ENCODE peak calls at places on chromosome 10, in eight cellular contexts. One of them, this sample, is unnamed. For H3K36me3, the result is how much of the 10 kb centered on the place peaks cover.

GRCh38 chr10:84706431-84706830 is 378.0 kb downstream of the CCSER2 start:
- DNase-seq in stomach: no peak
- DNase-seq in breast epithelium: no peak
- DNase-seq in GM23248: no peak
- DNase-seq in heart left ventricle: no peak
- DNase-seq in CD8-positive, alpha-beta memory T cell: no peak
- DNase-seq in WERI-Rb-1: no peak
- DNase-seq in upper lobe of right lung: no peak
- DNase-seq in this sample: no peak

GRCh38 chr10:16381083-16381482 is 55.7 kb upstream of the PTER start:
- DNase-seq in stomach: no peak
- DNase-seq in breast epithelium: no peak
- DNase-seq in GM23248: no peak
- DNase-seq in heart left ventricle: no peak
- DNase-seq in CD8-positive, alpha-beta memory T cell: no peak
- DNase-seq in WERI-Rb-1: no peak
- DNase-seq in upper lobe of right lung: no peak
- DNase-seq in this sample: no peak

GRCh38 chr10:100340948-100341847 is 5.8 kb upstream of the SCD start:
- DNase-seq in stomach: no peak
- DNase-seq in breast epithelium: no peak
- DNase-seq in GM23248: no peak
- DNase-seq in heart left ventricle: peak
- DNase-seq in CD8-positive, alpha-beta memory T cell: no peak
- DNase-seq in WERI-Rb-1: no peak
- DNase-seq in upper lobe of right lung: peak
- DNase-seq in this sample: no peak

GRCh38 chr10:77163670-77164348 is 473.8 kb downstream of the KCNMA1 start:
- DNase-seq in stomach: no peak
- DNase-seq in breast epithelium: peak
- DNase-seq in GM23248: peak
- DNase-seq in heart left ventricle: no peak
- DNase-seq in CD8-positive, alpha-beta memory T cell: no peak
- DNase-seq in WERI-Rb-1: peak
- DNase-seq in upper lobe of right lung: no peak
- DNase-seq in this sample: no peak

GRCh38 chr10:33153968-33154327 is 180.5 kb downstream of the NRP1 start:
- DNase-seq in stomach: no peak
- DNase-seq in breast epithelium: no peak
- DNase-seq in GM23248: no peak
- DNase-seq in heart left ventricle: no peak
- DNase-seq in CD8-positive, alpha-beta memory T cell: no peak
- DNase-seq in WERI-Rb-1: no peak
- DNase-seq in upper lobe of right lung: no peak
- DNase-seq in this sample: no peak

GRCh38 chr10:12699258-12699700 is 302.2 kb downstream of the CCDC3 start:
- DNase-seq in stomach: no peak
- DNase-seq in breast epithelium: no peak
- DNase-seq in GM23248: peak
- DNase-seq in heart left ventricle: no peak
- DNase-seq in CD8-positive, alpha-beta memory T cell: no peak
- DNase-seq in WERI-Rb-1: no peak
- DNase-seq in upper lobe of right lung: no peak
- DNase-seq in this sample: no peak

GRCh38 chr10:102195301-102195870 is 30.7 kb upstream of the ELOVL3 start:
- DNase-seq in stomach: no peak
- DNase-seq in breast epithelium: no peak
- DNase-seq in GM23248: peak
- DNase-seq in heart left ventricle: no peak
- DNase-seq in CD8-positive, alpha-beta memory T cell: no peak
- DNase-seq in WERI-Rb-1: no peak
- DNase-seq in upper lobe of right lung: no peak
- DNase-seq in this sample: no peak

GRCh38 chr10:104935656-104936055 is 294.6 kb downstream of the SORCS3 start:
- DNase-seq in stomach: no peak
- DNase-seq in breast epithelium: no peak
- DNase-seq in GM23248: no peak
- DNase-seq in heart left ventricle: no peak
- DNase-seq in CD8-positive, alpha-beta memory T cell: no peak
- DNase-seq in WERI-Rb-1: no peak
- DNase-seq in upper lobe of right lung: no peak
- DNase-seq in this sample: no peak

GRCh38 chr10:132407846-132408278 is 10.9 kb downstream of the PWWP2B start:
- DNase-seq in stomach: peak
- DNase-seq in breast epithelium: peak
- DNase-seq in GM23248: peak
- DNase-seq in heart left ventricle: no peak
- DNase-seq in CD8-positive, alpha-beta memory T cell: no peak
- DNase-seq in WERI-Rb-1: peak
- DNase-seq in upper lobe of right lung: peak
- DNase-seq in this sample: no peak

GRCh38 chr10:132409667-132410028 is 12.6 kb downstream of the PWWP2B start:
- DNase-seq in stomach: no peak
- DNase-seq in breast epithelium: no peak
- DNase-seq in GM23248: no peak
- DNase-seq in heart left ventricle: no peak
- DNase-seq in CD8-positive, alpha-beta memory T cell: no peak
- DNase-seq in WERI-Rb-1: no peak
- DNase-seq in upper lobe of right lung: no peak
- DNase-seq in this sample: no peak

GRCh38 chr10:132408367-132408781 is 11.4 kb downstream of the PWWP2B start:
- DNase-seq in stomach: no peak
- DNase-seq in breast epithelium: no peak
- DNase-seq in GM23248: no peak
- DNase-seq in heart left ventricle: no peak
- DNase-seq in CD8-positive, alpha-beta memory T cell: no peak
- DNase-seq in WERI-Rb-1: no peak
- DNase-seq in upper lobe of right lung: peak
- DNase-seq in this sample: no peak

GRCh38 chr10:132410056-132410778 is 13.2 kb downstream of the PWWP2B start:
- DNase-seq in stomach: no peak
- DNase-seq in breast epithelium: no peak
- DNase-seq in GM23248: no peak
- DNase-seq in heart left ventricle: no peak
- DNase-seq in CD8-positive, alpha-beta memory T cell: no peak
- DNase-seq in WERI-Rb-1: no peak
- DNase-seq in upper lobe of right lung: peak
- DNase-seq in this sample: no peak

DNA sequence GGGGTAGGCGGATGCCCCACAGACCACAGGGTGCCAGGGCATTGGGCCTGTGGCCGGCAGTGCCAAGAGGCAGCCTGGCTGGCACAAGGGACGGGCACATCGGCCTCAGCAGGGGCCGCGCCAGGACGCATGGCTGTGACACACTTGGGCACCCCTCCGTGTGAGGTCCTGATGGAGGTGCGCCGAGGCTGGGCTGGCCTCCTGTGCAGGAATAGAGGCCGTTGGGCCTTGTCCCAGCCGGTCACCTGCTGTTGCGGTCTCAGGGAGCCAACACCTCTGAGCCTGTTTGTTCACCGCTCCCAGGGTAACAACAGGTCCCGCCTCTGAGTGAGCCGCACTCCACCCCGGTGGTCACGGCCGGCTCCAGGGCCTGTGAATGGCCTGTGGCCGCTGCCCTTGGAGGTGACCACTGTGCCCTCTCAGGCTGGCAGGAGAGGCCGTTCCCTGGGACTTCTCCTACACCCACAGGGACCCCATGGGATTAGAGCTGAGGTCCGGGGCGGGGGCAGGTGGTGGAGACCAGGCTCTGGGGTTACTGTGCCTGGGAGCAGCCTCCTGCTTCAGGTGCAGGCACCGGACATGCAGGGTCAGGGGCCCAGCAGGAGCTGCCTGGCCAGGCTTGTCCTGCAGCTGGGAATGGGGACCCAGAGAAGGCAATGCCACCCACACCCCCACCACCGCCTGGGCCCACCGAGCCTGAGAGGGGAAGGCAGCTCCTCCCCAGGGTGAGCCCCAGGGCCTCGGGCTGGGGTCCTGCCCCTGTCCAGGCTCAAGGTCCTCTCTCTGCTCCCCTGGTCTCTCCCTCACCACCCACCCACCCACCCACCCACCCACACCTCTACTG is 12.0 kb downstream of the PWWP2B start:
- DNase-seq in stomach: peak
- DNase-seq in breast epithelium: peak
- DNase-seq in GM23248: no peak
- DNase-seq in heart left ventricle: no peak
- DNase-seq in CD8-positive, alpha-beta memory T cell: no peak
- DNase-seq in WERI-Rb-1: no peak
- DNase-seq in upper lobe of right lung: peak
- DNase-seq in this sample: no peak
- H3K4me3 ChIP-seq in stomach: peak
- H3K4me3 ChIP-seq in breast epithelium: peak
- H3K4me3 ChIP-seq in GM23248: no peak
- H3K4me3 ChIP-seq in heart left ventricle: no peak
- H3K4me3 ChIP-seq in CD8-positive, alpha-beta memory T cell: no peak
- H3K4me3 ChIP-seq in WERI-Rb-1: no peak
- H3K4me3 ChIP-seq in upper lobe of right lung: peak
- H3K4me3 ChIP-seq in this sample: no peak

GRCh38 chr10:90858489-90858968 is 690 bp upstream of the HTR7 start:
- DNase-seq in stomach: no peak
- DNase-seq in breast epithelium: no peak
- DNase-seq in GM23248: peak
- DNase-seq in heart left ventricle: no peak
- DNase-seq in CD8-positive, alpha-beta memory T cell: no peak
- DNase-seq in WERI-Rb-1: no peak
- DNase-seq in upper lobe of right lung: no peak
- DNase-seq in this sample: no peak
- H3K27ac ChIP-seq in stomach: no peak
- H3K27ac ChIP-seq in breast epithelium: no peak
- H3K27ac ChIP-seq in GM23248: peak
- H3K27ac ChIP-seq in heart left ventricle: no peak
- H3K27ac ChIP-seq in CD8-positive, alpha-beta memory T cell: no peak
- H3K27ac ChIP-seq in WERI-Rb-1: no peak
- H3K27ac ChIP-seq in upper lobe of right lung: peak
- H3K27ac ChIP-seq in this sample: no peak

GRCh38 chr10:5913736-5914135 is 23.7 kb downstream of the FBH1 start:
- DNase-seq in stomach: no peak
- DNase-seq in breast epithelium: no peak
- DNase-seq in GM23248: no peak
- DNase-seq in heart left ventricle: no peak
- DNase-seq in CD8-positive, alpha-beta memory T cell: no peak
- DNase-seq in WERI-Rb-1: no peak
- DNase-seq in upper lobe of right lung: no peak
- DNase-seq in this sample: no peak

GRCh38 chr10:5919568-5919967 is 29.5 kb downstream of the FBH1 start:
- DNase-seq in stomach: no peak
- DNase-seq in breast epithelium: no peak
- DNase-seq in GM23248: no peak
- DNase-seq in heart left ventricle: no peak
- DNase-seq in CD8-positive, alpha-beta memory T cell: no peak
- DNase-seq in WERI-Rb-1: no peak
- DNase-seq in upper lobe of right lung: no peak
- DNase-seq in this sample: no peak

GRCh38 chr10:5921746-5922145 is 31.7 kb downstream of the FBH1 start:
- DNase-seq in stomach: no peak
- DNase-seq in breast epithelium: no peak
- DNase-seq in GM23248: no peak
- DNase-seq in heart left ventricle: no peak
- DNase-seq in CD8-positive, alpha-beta memory T cell: no peak
- DNase-seq in WERI-Rb-1: no peak
- DNase-seq in upper lobe of right lung: no peak
- DNase-seq in this sample: no peak

GRCh38 chr10:5915451-5915850 is 25.4 kb downstream of the FBH1 start:
- DNase-seq in stomach: no peak
- DNase-seq in breast epithelium: no peak
- DNase-seq in GM23248: no peak
- DNase-seq in heart left ventricle: no peak
- DNase-seq in CD8-positive, alpha-beta memory T cell: no peak
- DNase-seq in WERI-Rb-1: no peak
- DNase-seq in upper lobe of right lung: no peak
- DNase-seq in this sample: no peak

DNA sequence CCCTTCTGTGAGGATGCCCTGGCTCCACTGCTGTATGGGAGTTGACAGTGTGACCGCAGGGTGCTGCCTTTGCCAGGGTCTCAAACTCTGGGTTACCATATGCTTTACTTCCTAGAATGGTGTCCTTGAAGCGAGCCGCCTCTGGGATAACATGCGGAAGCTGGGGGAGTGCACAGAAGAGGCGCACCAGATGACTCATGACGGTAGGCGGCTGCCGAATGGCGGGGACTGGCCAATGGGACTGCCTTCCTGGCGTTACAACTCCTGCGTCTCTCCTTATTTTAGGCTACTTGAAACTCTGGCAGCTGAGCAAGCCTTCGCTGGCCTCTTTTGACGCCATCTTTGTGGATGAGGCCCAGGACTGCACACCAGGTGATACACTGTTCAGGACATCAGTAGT is 27.3 kb downstream of the FBH1 start:
- DNase-seq in stomach: no peak
- DNase-seq in breast epithelium: no peak
- DNase-seq in GM23248: no peak
- DNase-seq in heart left ventricle: no peak
- DNase-seq in CD8-positive, alpha-beta memory T cell: no peak
- DNase-seq in WERI-Rb-1: no peak
- DNase-seq in upper lobe of right lung: no peak
- DNase-seq in this sample: no peak
- H3K36me3 ChIP-seq in stomach: half or more
- H3K36me3 ChIP-seq in breast epithelium: under half
- H3K36me3 ChIP-seq in GM23248: half or more
- H3K36me3 ChIP-seq in heart left ventricle: under half
- H3K36me3 ChIP-seq in CD8-positive, alpha-beta memory T cell: half or more
- H3K36me3 ChIP-seq in WERI-Rb-1: under half
- H3K36me3 ChIP-seq in upper lobe of right lung: half or more
- H3K36me3 ChIP-seq in this sample: half or more

GRCh38 chr10:27153855-27154198 is 357 bp downstream of the YME1L1 start:
- DNase-seq in stomach: no peak
- DNase-seq in breast epithelium: no peak
- DNase-seq in GM23248: peak
- DNase-seq in heart left ventricle: peak
- DNase-seq in CD8-positive, alpha-beta memory T cell: no peak
- DNase-seq in WERI-Rb-1: peak
- DNase-seq in upper lobe of right lung: no peak
- DNase-seq in this sample: no peak

GRCh38 chr10:27155073-27155754 is at the start of gene MASTL:
- DNase-seq in stomach: peak
- DNase-seq in breast epithelium: peak
- DNase-seq in GM23248: peak
- DNase-seq in heart left ventricle: peak
- DNase-seq in CD8-positive, alpha-beta memory T cell: peak
- DNase-seq in WERI-Rb-1: peak
- DNase-seq in upper lobe of right lung: peak
- DNase-seq in this sample: peak

GRCh38 chr10:27153325-27153724 is 859 bp downstream of the YME1L1 start:
- DNase-seq in stomach: no peak
- DNase-seq in breast epithelium: no peak
- DNase-seq in GM23248: peak
- DNase-seq in heart left ventricle: no peak
- DNase-seq in CD8-positive, alpha-beta memory T cell: no peak
- DNase-seq in WERI-Rb-1: no peak
- DNase-seq in upper lobe of right lung: no peak
- DNase-seq in this sample: no peak

GRCh38 chr10:27158421-27158820 is 3.3 kb downstream of the MASTL start:
- DNase-seq in stomach: no peak
- DNase-seq in breast epithelium: no peak
- DNase-seq in GM23248: peak
- DNase-seq in heart left ventricle: no peak
- DNase-seq in CD8-positive, alpha-beta memory T cell: no peak
- DNase-seq in WERI-Rb-1: no peak
- DNase-seq in upper lobe of right lung: no peak
- DNase-seq in this sample: no peak

DNA sequence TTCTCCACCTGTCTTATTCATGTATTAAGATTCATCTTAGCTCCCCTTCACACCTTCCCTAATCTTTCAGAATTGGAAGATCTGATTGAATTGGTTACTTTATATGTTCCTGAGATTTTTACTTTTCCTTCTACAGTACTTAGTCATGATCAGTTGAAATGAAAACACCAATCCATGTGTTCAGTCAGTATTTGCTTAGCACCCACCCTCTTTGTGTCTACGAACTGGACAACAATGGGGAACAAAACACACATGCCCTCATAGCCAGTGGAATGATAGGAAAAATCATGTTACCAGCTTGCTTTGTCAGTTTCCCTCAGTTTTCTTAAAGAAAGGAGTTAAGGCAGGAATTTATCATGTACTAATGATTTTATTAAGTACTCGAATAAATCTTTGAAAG is 2.0 kb downstream of the MASTL start:
- DNase-seq in stomach: no peak
- DNase-seq in breast epithelium: no peak
- DNase-seq in GM23248: peak
- DNase-seq in heart left ventricle: no peak
- DNase-seq in CD8-positive, alpha-beta memory T cell: no peak
- DNase-seq in WERI-Rb-1: no peak
- DNase-seq in upper lobe of right lung: no peak
- DNase-seq in this sample: no peak
- H3K4me3 ChIP-seq in stomach: no peak
- H3K4me3 ChIP-seq in breast epithelium: no peak
- H3K4me3 ChIP-seq in GM23248: peak
- H3K4me3 ChIP-seq in heart left ventricle: no peak
- H3K4me3 ChIP-seq in CD8-positive, alpha-beta memory T cell: no peak
- H3K4me3 ChIP-seq in WERI-Rb-1: no peak
- H3K4me3 ChIP-seq in upper lobe of right lung: no peak
- H3K4me3 ChIP-seq in this sample: no peak

This sample was measured in effector memory CD4-positive, alpha-beta T cell.